ENCODE peak calls at places on chromosomes 6 and 20, in six cellular contexts. G, S, R, Y, T and W are unnamed samples.

GRCh38 chr6:153207617-153208016 is 76.5 kb upstream of the RGS17 start:
- DNase-seq in G (no peak), S (no peak), R (no peak), Y (no peak), T (no peak), W (no peak)

GRCh38 chr6:6057442-6058053 is 50.8 kb upstream of the NRN1 start:
- DNase-seq in G (peak; percentile 9), S (no peak), R (no peak), Y (peak; percentile 54), T (no peak), W (no peak)

GRCh38 chr6:53107091-53107490 is 41.5 kb downstream of the GCM1 start:
- DNase-seq in G (no peak), S (no peak), R (no peak), Y (no peak), T (no peak), W (no peak)

GRCh38 chr6:139577124-139577800 is 202.8 kb upstream of the CITED2 start:
- DNase-seq in G (no peak), S (no peak), R (no peak), Y (no peak), T (no peak), W (no peak)

GRCh38 chr20:41734506-41734945 is 116.3 kb upstream of the CHD6 start:
- DNase-seq in G (peak; percentile 6), S (no peak), R (peak; percentile 16), Y (peak; percentile 77), T (no peak), W (no peak)

GRCh38 chr6:170134077-170135040 is 156.5 kb downstream of the DLL1 start:
- DNase-seq in G (no peak), S (no peak), R (no peak), Y (no peak), T (no peak), W (no peak)

GRCh38 chr6:25899580-25900408 is 25.8 kb upstream of the SLC17A3 start:
- DNase-seq in G (no peak), S (no peak), R (no peak), Y (no peak), T (no peak), W (no peak)

GRCh38 chr6:47414517-47415167 is 62.9 kb upstream of the CD2AP start:
- DNase-seq in G (peak; percentile 12), S (no peak), R (no peak), Y (no peak), T (no peak), W (peak; percentile 23)

GRCh38 chr6:158536084-158536890 is 23.6 kb upstream of the TMEM181 start:
- DNase-seq in G (peak; percentile 46), S (no peak), R (peak; percentile 69), Y (peak; percentile 66), T (peak; percentile 16), W (no peak)

GRCh38 chr6:122730775-122731386 is 48.6 kb upstream of the FABP7 start:
- DNase-seq in G (peak; percentile 26), S (no peak), R (no peak), Y (peak; percentile 22), T (no peak), W (no peak)

GRCh38 chr6:4355241-4355640 is 219.9 kb upstream of the ECI2 start:
- DNase-seq in G (peak; percentile 24), S (no peak), R (no peak), Y (no peak), T (no peak), W (no peak)

GRCh38 chr6:111129003-111129402 is 41.7 kb downstream of the SLC16A10 start:
- DNase-seq in G (no peak), S (peak; percentile 38), R (no peak), Y (no peak), T (no peak), W (no peak)

GRCh38 chr6:20377623-20378265 is 23.9 kb upstream of the E2F3 start:
- DNase-seq in G (no peak), S (no peak), R (no peak), Y (peak; percentile 67), T (no peak), W (no peak)

GRCh38 chr6:105170066-105170465 is 9.7 kb downstream of the POPDC3 start:
- DNase-seq in G (no peak), S (no peak), R (no peak), Y (no peak), T (no peak), W (no peak)

GRCh38 chr20:61682998-61683681 is 382.5 kb downstream of the TAF4 start:
- DNase-seq in G (peak; percentile 13), S (no peak), R (no peak), Y (no peak), T (no peak), W (no peak)

GRCh38 chr20:63567382-63568169 is 6.5 kb downstream of the HELZ2 start:
- DNase-seq in G (no peak), S (no peak), R (peak; percentile 46), Y (no peak), T (no peak), W (no peak)

GRCh38 chr20:44212792-44213191 is 2.2 kb upstream of the OSER1 start:
- DNase-seq in G (no peak), S (no peak), R (no peak), Y (no peak), T (no peak), W (no peak)

GRCh38 chr6:49951926-49952325 is 12.0 kb downstream of the DEFB114 start:
- DNase-seq in G (no peak), S (no peak), R (no peak), Y (no peak), T (no peak), W (no peak)

GRCh38 chr6:6366778-6367177 is 46.3 kb upstream of the F13A1 start:
- DNase-seq in G (no peak), S (no peak), R (no peak), Y (no peak), T (no peak), W (no peak)